ENCODE peak calls at places on chromosomes 13 and 19, in seven cellular contexts. W is kidney; X is effector memory CD4-positive, alpha-beta T cell; Y is SK-N-SH; F is ascending aorta; R is PC-3; T is left ventricle myocardium inferior. Z is an unnamed sample.
A peak's percentile ranks its signal among the peaks of the same experiment; 100 is the strongest.

GRCh38 chr13:107960301-107960700 is 255.0 kb downstream of the LIG4 start:
- DNase-seq in W (no peak), X (no peak), Y (no peak), F (no peak), R (no peak), T (no peak), Z (no peak)

GRCh38 chr13:31175847-31176536 is 14.3 kb upstream of the HSPH1 start:
- DNase-seq in W (no peak), X (no peak), Y (no peak), F (no peak), R (no peak), T (no peak), Z (no peak)

GRCh38 chr13:106155411-106155810 is 380.1 kb downstream of the EFNB2 start:
- DNase-seq in W (no peak), X (no peak), Y (no peak), F (no peak), R (peak; percentile 47), T (no peak), Z (no peak)

GRCh38 chr13:75870397-75870801 is 234.3 kb downstream of the LMO7 start:
- DNase-seq in W (no peak), X (no peak), Y (peak; percentile 46), F (no peak), R (peak; percentile 56), T (no peak), Z (no peak)

GRCh38 chr13:39618546-39618945 is 15.6 kb upstream of the LHFPL6 start:
- DNase-seq in W (no peak), X (no peak), Y (no peak), F (no peak), R (no peak), T (no peak), Z (no peak)

GRCh38 chr13:30107536-30108136 is 199.7 kb downstream of the KATNAL1 start:
- DNase-seq in W (no peak), X (no peak), Y (no peak), F (no peak), R (peak; percentile 55), T (no peak), Z (no peak)

GRCh38 chr13:99812611-99813010 is 159.0 kb downstream of the ZIC5 start:
- DNase-seq in W (no peak), X (no peak), Y (no peak), F (no peak), R (peak; percentile 35), T (no peak), Z (no peak)

GRCh38 chr13:105972306-105972721 is 563.1 kb downstream of the EFNB2 start:
- DNase-seq in W (no peak), X (no peak), Y (no peak), F (no peak), R (peak; percentile 33), T (no peak), Z (no peak)

GRCh38 chr19:45119582-45119981 is 26.6 kb downstream of the PPP1R37 start:
- DNase-seq in W (no peak), X (no peak), Y (no peak), F (no peak), R (no peak), T (no peak), Z (no peak)

GRCh38 chr19:45769821-45770191 is 754 bp upstream of the SIX5 start:
- DNase-seq in W (peak; percentile 89), X (no peak), Y (no peak), F (no peak), R (no peak), T (no peak), Z (peak; percentile 58)

GRCh38 chr13:27038323-27038722 is 133.3 kb downstream of the USP12 start:
- DNase-seq in W (no peak), X (no peak), Y (no peak), F (no peak), R (peak; percentile 79), T (no peak), Z (no peak)

GRCh38 chr13:79935121-79935520 is 405.8 kb downstream of the SPRY2 start:
- DNase-seq in W (no peak), X (no peak), Y (no peak), F (no peak), R (no peak), T (no peak), Z (no peak)

GRCh38 chr19:53621885-53622710 is 9.7 kb upstream of the DPRX start:
- DNase-seq in W (no peak), X (no peak), Y (no peak), F (no peak), R (no peak), T (no peak), Z (no peak)

GRCh38 chr13:109336730-109337129 is 449.7 kb downstream of the IRS2 start:
- DNase-seq in W (no peak), X (no peak), Y (no peak), F (no peak), R (peak; percentile 62), T (no peak), Z (no peak)

DNA sequence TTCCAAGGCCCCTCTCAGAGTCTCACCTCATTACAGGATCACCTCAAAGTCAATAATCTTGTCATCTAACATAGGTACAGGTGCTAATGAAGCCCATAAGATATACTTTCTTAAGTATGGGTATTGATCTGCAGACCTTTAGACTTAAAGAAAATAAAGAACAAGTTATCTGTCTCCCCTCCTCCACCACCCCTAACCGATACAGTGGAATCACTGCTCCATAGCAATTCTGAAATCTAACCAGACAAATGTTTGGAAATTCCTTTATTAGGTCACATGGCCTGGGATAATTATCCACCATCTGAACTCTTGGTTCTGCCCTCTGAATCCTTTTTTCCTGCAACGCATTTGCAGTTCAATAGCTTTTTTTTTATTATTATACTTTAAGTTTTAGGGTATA is 4.5 kb upstream of the ZNF470 start:
- DNase-seq in W (no peak), X (no peak), Y (no peak), F (no peak), R (no peak), T (no peak), Z (no peak)
- H3K9me3 ChIP-seq in W (peaks cover 16% of the 10 kb centered on the region), X (peaks cover 49% of the 10 kb centered on the region), Y (peaks cover 24% of the 10 kb centered on the region), F (peaks cover 72% of the 10 kb centered on the region), R (peaks cover 77% of the 10 kb centered on the region), T (peaks cover 90% of the 10 kb centered on the region), Z (peaks cover 48% of the 10 kb centered on the region)

GRCh38 chr19:3576696-3577443 is 4.1 kb downstream of the HMG20B start:
- DNase-seq in W (no peak), X (no peak), Y (peak; percentile 78), F (no peak), R (no peak), T (peak; percentile 62), Z (no peak)
- H3K4me3 ChIP-seq in W (no peak overlapping the region), X (no peak overlapping the region), Y (no peak overlapping the region), F (peak overlapping the region; percentile 36), R (no peak overlapping the region), T (peak overlapping the region; percentile 62), Z (no peak overlapping the region)

DNA sequence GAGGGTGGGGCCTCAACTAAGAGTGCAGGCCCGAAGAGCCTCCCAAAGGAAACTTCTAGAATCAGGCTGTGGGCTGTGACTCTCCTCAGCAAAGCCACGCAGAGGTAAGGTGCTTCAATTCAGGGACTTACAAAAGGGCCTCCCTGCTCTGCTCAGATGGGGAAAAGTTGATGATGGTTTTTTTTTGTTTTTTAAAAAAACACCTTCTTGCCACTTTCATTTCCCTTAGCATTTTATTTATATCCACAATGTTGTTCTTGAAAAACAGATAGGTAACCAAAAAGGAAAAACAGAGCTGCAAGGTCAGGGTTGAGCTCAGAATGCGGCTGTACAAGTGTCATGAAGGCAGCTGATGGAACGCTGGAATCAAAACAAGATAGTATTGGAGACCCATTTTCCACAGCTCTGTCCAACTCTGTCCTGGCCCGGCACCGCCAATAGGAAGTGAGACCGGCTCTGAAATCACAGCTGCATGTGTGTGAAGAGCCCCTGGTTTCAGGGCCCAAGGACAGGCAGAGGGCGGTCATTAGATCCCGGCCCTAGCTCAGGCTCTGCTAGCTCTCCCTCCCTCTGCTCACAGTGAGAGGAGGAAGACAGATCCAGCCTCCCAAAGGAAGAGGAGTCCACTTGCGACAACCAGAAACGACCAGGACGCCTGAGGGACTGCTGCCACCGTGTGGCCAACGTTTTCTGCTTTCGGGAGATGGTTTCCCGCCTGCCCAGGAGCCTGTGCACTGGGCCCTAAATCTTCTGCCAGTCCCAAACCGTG is 58.3 kb downstream of the KLF2 start:
- DNase-seq in W (peak; percentile 93), X (peak; percentile 57), Y (peak; percentile 78), F (peak; percentile 92), R (peak; percentile 79), T (peak; percentile 90), Z (peak; percentile 83)
- H3K27ac ChIP-seq in W (peak overlapping the region; percentile 91), X (peak overlapping the region; percentile 70), Y (peak overlapping the region; percentile 4), F (peak overlapping the region; percentile 97), R (no peak overlapping the region), T (peak overlapping the region; percentile 91), Z (peak overlapping the region; percentile 40)

GRCh38 chr13:111945086-111945485 is 121.9 kb upstream of the SOX1 start:
- DNase-seq in W (no peak), X (no peak), Y (no peak), F (no peak), R (no peak), T (no peak), Z (no peak)
- H3K9me3 ChIP-seq in W (no peaks in the 10 kb centered on the region), X (no peaks in the 10 kb centered on the region), Y (no peaks in the 10 kb centered on the region), F (no peaks in the 10 kb centered on the region), R (no peaks in the 10 kb centered on the region), T (peaks cover 5% of the 10 kb centered on the region), Z (no peaks in the 10 kb centered on the region)

GRCh38 chr19:49475995-49476880 is 2.2 kb downstream of the FLT3LG start:
- DNase-seq in W (no peak), X (peak; percentile 39), Y (peak; percentile 74), F (no peak), R (no peak), T (no peak), Z (peak; percentile 59)

GRCh38 chr19:49473868-49474544 is at the start of gene FLT3LG:
- DNase-seq in W (peak; percentile 91), X (peak; percentile 88), Y (peak; percentile 96), F (peak; percentile 88), R (peak; percentile 77), T (peak; percentile 79), Z (peak; percentile 92)

GRCh38 chr19:49474545-49474930 is 523 bp downstream of the FLT3LG start:
- DNase-seq in W (no peak), X (no peak), Y (peak; percentile 57), F (no peak), R (no peak), T (no peak), Z (no peak)

GRCh38 chr19:49472936-49473335 is 1.1 kb upstream of the FLT3LG start:
- DNase-seq in W (no peak), X (no peak), Y (no peak), F (no peak), R (no peak), T (no peak), Z (no peak)

DNA sequence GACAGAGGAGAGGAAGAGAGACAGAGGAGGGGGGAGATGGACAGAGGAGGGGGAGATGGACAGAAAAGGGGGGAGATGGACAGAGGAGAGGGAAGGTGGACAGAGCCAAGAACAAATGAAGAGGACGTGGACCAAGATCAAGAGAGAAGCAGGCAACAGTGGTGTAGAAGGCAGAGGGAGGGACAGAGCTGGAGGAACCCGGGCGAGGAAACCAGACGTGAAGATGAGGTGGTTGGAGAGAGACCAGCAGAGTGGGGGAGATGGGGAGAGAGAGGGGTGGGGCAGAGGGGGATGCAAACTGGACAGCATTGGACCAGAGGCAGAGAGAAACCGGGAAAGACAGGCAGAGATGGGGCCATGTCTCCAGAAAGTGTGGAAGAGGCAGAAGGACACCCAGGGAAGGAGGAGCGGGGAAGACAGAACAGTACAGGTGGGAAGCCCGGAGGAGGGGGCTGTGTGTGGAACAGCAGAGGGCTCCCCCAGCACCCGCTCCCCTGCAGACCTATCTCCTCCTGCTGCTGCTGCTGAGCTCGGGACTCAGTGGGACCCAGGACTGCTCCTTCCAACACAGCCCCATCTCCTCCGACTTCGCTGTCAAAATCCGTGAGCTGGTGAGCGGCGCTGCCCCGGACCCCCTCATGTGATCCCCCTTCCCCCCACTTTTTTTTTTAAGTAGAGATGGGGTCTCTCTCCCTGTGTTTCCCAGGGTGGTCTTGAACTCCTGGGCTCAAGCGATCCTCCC is 1.3 kb downstream of the FLT3LG start:
- DNase-seq in W (no peak), X (no peak), Y (no peak), F (no peak), R (no peak), T (no peak), Z (no peak)
- H3K4me3 ChIP-seq in W (no peak overlapping the region), X (peak overlapping the region; percentile 93), Y (no peak overlapping the region), F (no peak overlapping the region), R (no peak overlapping the region), T (peak overlapping the region; percentile 76), Z (peak overlapping the region; percentile 75)

Z was measured in CD8-positive, alpha-beta memory T cell.